ENCODE peak calls at places on chromosome 15, in four cellular contexts. F, T, N and Q are unnamed samples.

GRCh38 chr15:68042855-68043222 is 11.3 kb upstream of the PIAS1 start:
- DNase-seq in F (no peak), T (no peak), N (no peak), Q (no peak)

GRCh38 chr15:78012643-78013077 is 64.9 kb downstream of the TBC1D2B start:
- DNase-seq in F (no peak), T (peak), N (peak), Q (no peak)

GRCh38 chr15:78374436-78375393 is 34.6 kb downstream of the CRABP1 start:
- DNase-seq in F (peak), T (peak), N (peak), Q (no peak)

GRCh38 chr15:92611995-92612745 is 43.4 kb downstream of the FAM174B start:
- DNase-seq in F (no peak), T (no peak), N (no peak), Q (no peak)

GRCh38 chr15:67144609-67145306 is 79.4 kb downstream of the SMAD3 start:
- DNase-seq in F (no peak), T (no peak), N (peak), Q (no peak)

GRCh38 chr15:71610991-71611720 is 199.2 kb upstream of the NR2E3 start:
- DNase-seq in F (no peak), T (no peak), N (no peak), Q (no peak)

GRCh38 chr15:67397139-67397538 is 123.8 kb upstream of the C15orf61 start:
- DNase-seq in F (no peak), T (no peak), N (no peak), Q (no peak)

GRCh38 chr15:29364429-29365078 is 94.9 kb upstream of the NSMCE3 start:
- DNase-seq in F (no peak), T (peak), N (no peak), Q (no peak)

GRCh38 chr15:100112061-100112420 is 229.7 kb downstream of the ADAMTS17 start:
- DNase-seq in F (no peak), T (no peak), N (no peak), Q (no peak)

GRCh38 chr15:64622410-64623260 is 152.8 kb downstream of the RBPMS2 start:
- DNase-seq in F (no peak), T (no peak), N (no peak), Q (no peak)

GRCh38 chr15:25740438-25741252 is 122.5 kb downstream of the ATP10A start:
- DNase-seq in F (no peak), T (no peak), N (no peak), Q (no peak)

GRCh38 chr15:67134577-67135492 is 69.4 kb downstream of the SMAD3 start:
- DNase-seq in F (no peak), T (no peak), N (peak), Q (no peak)

GRCh38 chr15:79977431-79977940 is 6.5 kb upstream of the BCL2A1 start:
- DNase-seq in F (no peak), T (no peak), N (no peak), Q (no peak)

GRCh38 chr15:90268415-90268814 is 2.9 kb downstream of the NGRN start:
- DNase-seq in F (no peak), T (no peak), N (no peak), Q (no peak)

GRCh38 chr15:90265271-90266060 is at the start of gene NGRN:
- DNase-seq in F (peak), T (peak), N (peak), Q (peak)

GRCh38 chr15:90266061-90266431 is 574 bp downstream of the NGRN start:
- DNase-seq in F (peak), T (no peak), N (no peak), Q (no peak)

GRCh38 chr15:90264649-90265048 is 823 bp upstream of the NGRN start:
- DNase-seq in F (no peak), T (peak), N (peak), Q (no peak)

GRCh38 chr15:90266485-90266884 is 1.0 kb downstream of the NGRN start:
- DNase-seq in F (no peak), T (no peak), N (no peak), Q (no peak)
- H3K27ac ChIP-seq in F (peak), T (peak), N (peak), Q (peak)

DNA sequence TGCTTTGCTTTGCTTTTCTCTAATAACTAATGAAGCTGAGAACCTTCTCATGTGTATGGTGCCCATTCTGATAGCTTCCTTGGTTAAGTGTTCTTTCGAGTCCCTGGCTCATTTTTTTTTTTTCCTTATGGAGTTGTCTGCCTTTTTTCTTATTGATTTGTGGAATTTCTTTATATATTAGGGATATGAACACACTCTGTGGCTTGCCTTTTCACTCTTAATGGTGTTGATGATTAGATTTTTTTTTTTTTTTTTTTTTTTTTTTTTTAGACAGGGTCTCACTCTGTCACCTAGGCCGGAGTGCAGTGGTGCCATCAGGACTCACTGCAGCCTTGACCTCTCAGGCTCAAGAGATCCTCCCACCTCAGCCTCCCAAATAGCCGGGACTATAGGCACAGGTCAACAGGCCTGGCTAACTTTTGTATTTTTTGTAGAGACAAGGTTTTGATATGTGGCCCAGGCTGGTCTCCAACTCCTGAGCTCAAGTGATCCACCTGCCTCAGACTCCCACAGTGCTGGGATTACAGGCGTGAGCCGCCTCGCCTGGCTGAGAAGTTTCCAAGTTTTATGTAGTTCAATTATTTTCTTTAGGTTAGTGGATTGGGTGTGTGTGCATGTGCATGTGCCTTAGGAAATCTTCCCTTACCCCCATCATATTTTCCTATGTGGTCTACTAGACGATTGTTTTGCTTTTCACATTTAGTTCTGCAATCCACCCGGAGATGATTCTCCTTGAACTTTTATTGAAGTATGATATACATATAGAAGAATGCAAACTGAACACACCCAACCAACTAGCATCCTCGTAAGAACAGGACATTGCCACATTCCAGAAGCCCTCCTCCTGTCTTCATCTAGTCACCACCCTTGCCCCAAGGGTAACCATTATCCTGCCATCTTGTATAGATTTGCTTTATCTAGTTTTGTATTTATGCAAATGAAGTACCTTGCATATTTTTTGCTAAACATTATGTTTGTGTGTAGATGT is 1.7 kb upstream of the SNRPA1 start:
- DNase-seq in F (no peak), T (no peak), N (no peak), Q (no peak)
- H3K4me3 ChIP-seq in F (peak), T (peak), N (no peak), Q (peak)

GRCh38 chr15:74958908-74959642 is 2.5 kb upstream of the RPP25 start:
- DNase-seq in F (no peak), T (no peak), N (no peak), Q (no peak)
- TF ChIP-seq EZH2 in F (no peak), T (no peak), N (peak), Q (no peak)

GRCh38 chr15:36756707-36757106 is 177.3 kb downstream of the CDIN1 start:
- DNase-seq in F (no peak), T (no peak), N (no peak), Q (no peak)
- H3K27ac ChIP-seq in F (no peak), T (no peak), N (no peak), Q (no peak)

DNA sequence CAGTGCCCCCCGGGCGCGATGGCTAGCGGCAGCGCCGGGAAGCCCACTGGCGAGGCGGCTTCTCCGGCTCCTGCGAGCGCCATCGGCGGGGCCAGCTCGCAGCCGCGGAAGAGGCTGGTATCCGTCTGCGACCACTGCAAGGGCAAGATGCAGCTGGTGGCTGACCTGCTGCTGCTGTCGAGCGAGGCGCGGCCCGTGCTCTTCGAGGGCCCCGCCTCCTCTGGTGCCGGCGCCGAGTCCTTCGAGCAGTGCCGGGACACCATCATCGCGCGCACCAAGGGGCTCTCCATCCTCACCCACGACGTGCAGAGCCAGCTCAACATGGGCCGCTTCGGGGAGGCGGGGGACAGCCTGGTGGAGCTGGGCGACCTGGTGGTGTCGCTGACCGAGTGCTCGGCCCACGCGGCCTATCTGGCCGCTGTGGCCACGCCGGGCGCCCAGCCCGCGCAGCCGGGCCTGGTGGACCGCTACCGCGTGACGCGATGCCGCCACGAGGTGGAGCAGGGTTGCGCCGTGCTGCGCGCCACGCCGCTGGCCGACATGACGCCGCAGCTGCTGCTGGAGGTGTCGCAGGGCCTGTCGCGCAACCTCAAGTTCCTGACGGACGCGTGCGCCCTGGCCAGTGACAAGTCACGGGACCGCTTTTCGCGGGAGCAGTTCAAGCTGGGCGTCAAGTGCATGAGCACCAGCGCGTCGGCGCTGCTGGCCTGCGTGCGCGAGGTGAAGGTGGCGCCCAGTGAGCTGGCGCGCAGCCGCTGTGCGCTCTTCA is 1.7 kb downstream of the TLNRD1 start:
- DNase-seq in F (no peak), T (no peak), N (no peak), Q (no peak)
- H3K4me3 ChIP-seq in F (peak), T (peak), N (peak), Q (peak)

GRCh38 chr15:76337739-76338554 is 1.4 kb downstream of the ISL2 start:
- DNase-seq in F (no peak), T (no peak), N (no peak), Q (no peak)

GRCh38 chr15:76340198-76340801 is 3.7 kb downstream of the ISL2 start:
- DNase-seq in F (no peak), T (no peak), N (peak), Q (no peak)

GRCh38 chr15:76338555-76339301 is 2.2 kb downstream of the ISL2 start:
- DNase-seq in F (no peak), T (no peak), N (no peak), Q (no peak)

GRCh38 chr15:76340802-76341365 is 4.3 kb downstream of the ISL2 start:
- DNase-seq in F (no peak), T (no peak), N (peak), Q (no peak)

GRCh38 chr15:76339302-76340197 is 3.0 kb downstream of the ISL2 start:
- DNase-seq in F (no peak), T (no peak), N (no peak), Q (no peak)
- TF ChIP-seq EZH2 in F (no peak), T (no peak), N (peak), Q (no peak)